ENCODE peak calls at places on chromosomes 12 and 14, in eight cellular contexts. Z is heart left ventricle, S is A549, I is prostate gland, A is right atrium auricular region, E is suprapubic skin, W is vagina, T is fibroblast of lung. U is an unnamed sample.

GRCh38 chr12:48110691-48111315 is 4.9 kb upstream of the SENP1 start:
- DNase-seq in Z (no peak), S (no peak), I (no peak), A (no peak), E (no peak), W (no peak), T (no peak), U (no peak)

GRCh38 chr12:100043657-100044056 is 58.9 kb upstream of the ANKS1B start:
- DNase-seq in Z (no peak), S (no peak), I (no peak), A (no peak), E (no peak), W (no peak), T (no peak), U (no peak)

GRCh38 chr12:120999191-121000120 is 16.8 kb downstream of the C12orf43 start:
- DNase-seq in Z (no peak), S (no peak), I (no peak), A (no peak), E (no peak), W (no peak), T (peak; percentile 11), U (no peak)

GRCh38 chr14:72665259-72665658 is 228.6 kb downstream of the DPF3 start:
- DNase-seq in Z (no peak), S (peak; percentile 74), I (no peak), A (no peak), E (no peak), W (no peak), T (peak; percentile 93), U (no peak)

GRCh38 chr12:25995906-25996305 is 37.4 kb downstream of the RASSF8 start:
- DNase-seq in Z (no peak), S (no peak), I (no peak), A (no peak), E (no peak), W (no peak), T (peak; percentile 25), U (no peak)

GRCh38 chr14:69190191-69190590 is 1.1 kb upstream of the EXD2 start:
- DNase-seq in Z (no peak), S (no peak), I (no peak), A (no peak), E (no peak), W (no peak), T (no peak), U (no peak)

GRCh38 chr12:30026621-30027234 is 243.0 kb upstream of the TMTC1 start:
- DNase-seq in Z (no peak), S (no peak), I (no peak), A (no peak), E (no peak), W (no peak), T (peak; percentile 60), U (no peak)

GRCh38 chr14:35403085-35403396 is 1.5 kb downstream of the NFKBIA start:
- DNase-seq in Z (no peak), S (no peak), I (no peak), A (no peak), E (no peak), W (no peak), T (no peak), U (peak; percentile 32)

GRCh38 chr14:23725528-23725927 is 89.4 kb downstream of the DHRS2 start:
- DNase-seq in Z (no peak), S (no peak), I (no peak), A (no peak), E (no peak), W (no peak), T (no peak), U (no peak)

GRCh38 chr12:96261557-96261956 is 67.4 kb downstream of the ELK3 start:
- DNase-seq in Z (no peak), S (no peak), I (no peak), A (no peak), E (no peak), W (no peak), T (no peak), U (no peak)

GRCh38 chr14:99168330-99168729 is 103.7 kb downstream of the BCL11B start:
- DNase-seq in Z (no peak), S (no peak), I (no peak), A (no peak), E (no peak), W (peak; percentile 22), T (no peak), U (no peak)

GRCh38 chr14:62428429-62429203 is 616.6 kb downstream of the KCNH5 start:
- DNase-seq in Z (no peak), S (no peak), I (no peak), A (no peak), E (no peak), W (no peak), T (peak; percentile 50), U (no peak)

GRCh38 chr12:53530920-53531319 is 23.6 kb upstream of the NPFF start:
- DNase-seq in Z (no peak), S (no peak), I (no peak), A (no peak), E (no peak), W (no peak), T (peak; percentile 25), U (no peak)

GRCh38 chr12:66662179-66662578 is 16.7 kb downstream of the GRIP1 start:
- DNase-seq in Z (no peak), S (no peak), I (no peak), A (no peak), E (no peak), W (no peak), T (no peak), U (no peak)

GRCh38 chr12:113019045-113019444 is 37.5 kb upstream of the DTX1 start:
- DNase-seq in Z (no peak), S (no peak), I (no peak), A (no peak), E (no peak), W (no peak), T (no peak), U (no peak)

GRCh38 chr14:71647086-71647784 is 285.0 kb upstream of the RGS6 start:
- DNase-seq in Z (no peak), S (no peak), I (peak; percentile 39), A (no peak), E (no peak), W (no peak), T (no peak), U (no peak)

GRCh38 chr12:57093412-57094193 is 4.7 kb downstream of the NAB2 start:
- DNase-seq in Z (peak; percentile 78), S (peak; percentile 59), I (peak; percentile 67), A (peak; percentile 82), E (peak; percentile 83), W (peak; percentile 95), T (peak; percentile 85), U (peak; percentile 86)

GRCh38 chr14:31113794-31114193 is 87.6 kb upstream of the STRN3 start:
- DNase-seq in Z (no peak), S (no peak), I (no peak), A (no peak), E (no peak), W (no peak), T (no peak), U (no peak)

GRCh38 chr12:26727482-26728204 is 105.4 kb downstream of the ITPR2 start:
- DNase-seq in Z (no peak), S (no peak), I (no peak), A (no peak), E (no peak), W (no peak), T (no peak), U (no peak)

GRCh38 chr12:48903363-48903981 is 21.8 kb downstream of the FKBP11 start:
- DNase-seq in Z (no peak), S (no peak), I (no peak), A (no peak), E (no peak), W (no peak), T (no peak), U (no peak)

GRCh38 chr12:53844989-53845836 is 93.4 kb upstream of the HOXC13 start:
- DNase-seq in Z (no peak), S (peak; percentile 72), I (peak; percentile 25), A (no peak), E (peak; percentile 64), W (no peak), T (no peak), U (no peak)

GRCh38 chr14:46488374-46488773 is 163.2 kb downstream of the RPL10L start:
- DNase-seq in Z (no peak), S (no peak), I (no peak), A (no peak), E (no peak), W (no peak), T (no peak), U (no peak)

GRCh38 chr14:91521058-91521721 is 11.1 kb upstream of the PPP4R3A start:
- DNase-seq in Z (no peak), S (no peak), I (no peak), A (no peak), E (no peak), W (no peak), T (no peak), U (no peak)
- TF ChIP-seq CTCF in Z (no peak), S (no peak), I (no peak), A (no peak), E (no peak), W (no peak), T (no peak), U (no peak)

GRCh38 chr12:51874486-51874885 is 13.4 kb upstream of the ANKRD33 start:
- DNase-seq in Z (peak; percentile 20), S (no peak), I (no peak), A (no peak), E (peak; percentile 55), W (no peak), T (no peak), U (no peak)
- H3K4me1 ChIP-seq in Z (peaks cover 1% of the 10 kb centered on the region), S (no peaks in the 10 kb centered on the region), I (no peaks in the 10 kb centered on the region), A (no peaks in the 10 kb centered on the region), E (peaks cover 4% of the 10 kb centered on the region), W (peaks cover 8% of the 10 kb centered on the region), T (no peaks in the 10 kb centered on the region), U (peaks cover 13% of the 10 kb centered on the region)

GRCh38 chr14:96698846-96699543 is 98.2 kb upstream of the VRK1 start:
- DNase-seq in Z (no peak), S (no peak), I (no peak), A (no peak), E (no peak), W (no peak), T (no peak), U (no peak)
- TF ChIP-seq CTCF in Z (no peak), S (no peak), I (no peak), A (no peak), E (no peak), W (no peak), T (no peak), U (no peak)

DNA sequence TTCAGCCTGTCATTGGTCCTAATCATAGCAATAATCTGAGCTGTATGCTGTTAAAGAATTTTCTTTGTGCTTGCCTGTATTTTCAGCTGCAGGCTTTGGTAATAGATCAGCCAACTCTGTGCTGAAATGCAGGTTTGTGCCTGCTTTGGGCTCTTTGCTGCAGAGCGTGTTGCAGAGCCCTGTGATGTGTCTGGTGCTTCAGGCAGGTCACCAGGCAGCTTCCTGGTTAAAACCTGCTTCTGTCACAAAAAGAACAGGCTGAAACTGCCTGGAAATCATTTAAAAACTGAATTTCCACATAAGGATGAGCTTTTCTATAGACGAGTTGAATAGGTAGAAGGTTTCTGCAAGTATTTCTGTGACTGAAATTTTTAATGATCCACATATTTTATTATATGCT is 3.1 kb downstream of the DIP2B start:
- DNase-seq in Z (no peak), S (no peak), I (no peak), A (no peak), E (no peak), W (no peak), T (no peak), U (no peak)
- H3K4me1 ChIP-seq in Z (peaks cover 37% of the 10 kb centered on the region), S (peaks cover 43% of the 10 kb centered on the region), I (peaks cover 5% of the 10 kb centered on the region), A (no peaks in the 10 kb centered on the region), E (peaks cover 53% of the 10 kb centered on the region), W (peaks cover 56% of the 10 kb centered on the region), T (no peaks in the 10 kb centered on the region), U (peaks cover 4% of the 10 kb centered on the region)